ENCODE peak calls at places on chromosomes 5 and 9, in four cellular contexts. I is Peyer's patch, M is AG04449, X is HT-29. Q is an unnamed sample.

GRCh38 chr9:68970150-68970549 is 43.8 kb downstream of the PRKACG start:
- DNase-seq in X (peak), M (no peak), I (no peak), Q (no peak)

GRCh38 chr5:116453920-116454319 is 120.7 kb downstream of the SEMA6A start:
- DNase-seq in I (no peak), M (no peak), X (peak), Q (no peak)

GRCh38 chr9:137963525-137963924 is 85.9 kb downstream of the CACNA1B start:
- DNase-seq in M (no peak), I (no peak), X (no peak), Q (no peak)

GRCh38 chr5:160448886-160449285 is 27.2 kb downstream of the PTTG1 start:
- DNase-seq in I (no peak), M (no peak), X (no peak), Q (no peak)

GRCh38 chr5:68066277-68066955 is 149.1 kb upstream of the PIK3R1 start:
- DNase-seq in X (no peak), I (no peak), M (no peak), Q (no peak)

GRCh38 chr5:79561525-79561893 is 47.6 kb upstream of the HOMER1 start:
- DNase-seq in X (no peak), I (no peak), M (no peak), Q (no peak)

GRCh38 chr5:178940569-178941360 is at the start of gene ZNF454:
- DNase-seq in M (peak), X (no peak), I (no peak), Q (peak)

GRCh38 chr5:100903036-100903887 is at the start of gene ST8SIA4:
- DNase-seq in M (no peak), I (peak), X (no peak), Q (peak)

Q was measured in left lobe of liver.